ENCODE peak calls at places on chromosome 10, in nine cellular contexts. R, F, I, A, W, O, V, Q and T are unnamed samples.

GRCh38 chr10:43255644-43256431 is 11.0 kb downstream of the RASGEF1A start:
- DNase-seq in R (no peak), F (no peak), I (peak), A (no peak), W (peak), O (peak), V (peak), Q (no peak), T (peak)

GRCh38 chr10:127496045-127496444 is 53.1 kb upstream of the NPS start:
- DNase-seq in R (no peak), F (no peak), I (no peak), A (no peak), W (no peak), O (no peak), V (no peak), Q (no peak), T (peak)

GRCh38 chr10:96463562-96463961 is 50.2 kb downstream of the TLL2 start:
- DNase-seq in R (no peak), F (no peak), I (no peak), A (no peak), W (no peak), O (no peak), V (no peak), Q (no peak), T (no peak)

GRCh38 chr10:75283150-75284096 is 47.7 kb upstream of the COMTD1 start:
- DNase-seq in R (no peak), F (no peak), I (no peak), A (no peak), W (peak), O (peak), V (no peak), Q (no peak), T (no peak)

GRCh38 chr10:131424053-131424452 is 112.5 kb upstream of the TCERG1L start:
- DNase-seq in R (no peak), F (no peak), I (no peak), A (no peak), W (no peak), O (no peak), V (no peak), Q (no peak), T (no peak)

GRCh38 chr10:59285848-59286247 is 76.5 kb downstream of the FAM13C start:
- DNase-seq in R (no peak), F (no peak), I (no peak), A (no peak), W (no peak), O (no peak), V (no peak), Q (no peak), T (no peak)

GRCh38 chr10:75117996-75118395 is 6.5 kb downstream of the SAMD8 start:
- DNase-seq in R (no peak), F (peak), I (no peak), A (no peak), W (no peak), O (no peak), V (no peak), Q (no peak), T (no peak)

GRCh38 chr10:45657033-45657926 is 15.3 kb downstream of the ZFAND4 start:
- DNase-seq in R (no peak), F (no peak), I (no peak), A (no peak), W (no peak), O (no peak), V (no peak), Q (no peak), T (no peak)

GRCh38 chr10:21599582-21599981 is 65.5 kb downstream of the MLLT10 start:
- DNase-seq in R (no peak), F (no peak), I (no peak), A (no peak), W (no peak), O (no peak), V (no peak), Q (no peak), T (no peak)

GRCh38 chr10:96377816-96378294 is 19.1 kb upstream of the OPALIN start:
- DNase-seq in R (no peak), F (peak), I (no peak), A (no peak), W (no peak), O (no peak), V (no peak), Q (no peak), T (peak)

GRCh38 chr10:109773818-109774440 is 149.4 kb downstream of the XPNPEP1 start:
- DNase-seq in R (no peak), F (peak), I (no peak), A (no peak), W (no peak), O (no peak), V (peak), Q (peak), T (no peak)

GRCh38 chr10:69883256-69883655 is 81.5 kb downstream of the COL13A1 start:
- DNase-seq in R (no peak), F (no peak), I (no peak), A (peak), W (no peak), O (no peak), V (peak), Q (peak), T (no peak)